ENCODE peak calls at places on chromosomes 1 and 21, in ten cellular contexts. One of them, this sample, is unnamed. For H3K27me3, the result is how much of the 10 kb centered on the place peaks cover.

GRCh38 chr1:55584521-55585401 is 369.6 kb upstream of the USP24 start:
- DNase-seq in cardiac muscle cell: peak
- DNase-seq in neural progenitor cell: peak
- DNase-seq in hepatocyte: peak
- DNase-seq in endodermal cell: no peak
- DNase-seq in BJ: no peak
- DNase-seq in endothelial cell of umbilical vein: peak
- DNase-seq in ovary: no peak
- DNase-seq in CD4-positive, alpha-beta memory T cell: no peak
- DNase-seq in adipocyte: peak
- DNase-seq in this sample: no peak

GRCh38 chr1:241317676-241318075 is 39.3 kb downstream of the RGS7 start:
- DNase-seq in cardiac muscle cell: no peak
- DNase-seq in neural progenitor cell: no peak
- DNase-seq in hepatocyte: no peak
- DNase-seq in endodermal cell: no peak
- DNase-seq in BJ: no peak
- DNase-seq in endothelial cell of umbilical vein: no peak
- DNase-seq in ovary: no peak
- DNase-seq in CD4-positive, alpha-beta memory T cell: no peak
- DNase-seq in adipocyte: no peak
- DNase-seq in this sample: no peak

GRCh38 chr1:109186704-109187071 is 27.0 kb upstream of the SARS1 start:
- DNase-seq in cardiac muscle cell: no peak
- DNase-seq in neural progenitor cell: no peak
- DNase-seq in hepatocyte: no peak
- DNase-seq in endodermal cell: no peak
- DNase-seq in BJ: no peak
- DNase-seq in endothelial cell of umbilical vein: no peak
- DNase-seq in ovary: peak
- DNase-seq in CD4-positive, alpha-beta memory T cell: no peak
- DNase-seq in adipocyte: no peak
- DNase-seq in this sample: no peak

GRCh38 chr1:15218287-15219279 is 28.4 kb upstream of the FHAD1 start:
- DNase-seq in cardiac muscle cell: peak
- DNase-seq in neural progenitor cell: no peak
- DNase-seq in hepatocyte: no peak
- DNase-seq in endodermal cell: no peak
- DNase-seq in BJ: no peak
- DNase-seq in endothelial cell of umbilical vein: peak
- DNase-seq in ovary: no peak
- DNase-seq in CD4-positive, alpha-beta memory T cell: no peak
- DNase-seq in adipocyte: no peak
- DNase-seq in this sample: no peak

GRCh38 chr21:36887983-36888382 is 78.5 kb downstream of the HLCS start:
- DNase-seq in cardiac muscle cell: no peak
- DNase-seq in neural progenitor cell: peak
- DNase-seq in hepatocyte: no peak
- DNase-seq in endodermal cell: no peak
- DNase-seq in BJ: no peak
- DNase-seq in endothelial cell of umbilical vein: no peak
- DNase-seq in ovary: no peak
- DNase-seq in CD4-positive, alpha-beta memory T cell: no peak
- DNase-seq in adipocyte: no peak
- DNase-seq in this sample: no peak

GRCh38 chr1:17281775-17282181 is 26.2 kb upstream of the PADI4 start:
- DNase-seq in cardiac muscle cell: no peak
- DNase-seq in neural progenitor cell: no peak
- DNase-seq in hepatocyte: no peak
- DNase-seq in endodermal cell: no peak
- DNase-seq in BJ: no peak
- DNase-seq in endothelial cell of umbilical vein: no peak
- DNase-seq in ovary: no peak
- DNase-seq in CD4-positive, alpha-beta memory T cell: no peak
- DNase-seq in adipocyte: no peak
- DNase-seq in this sample: peak

GRCh38 chr1:223771469-223771813 is 59.1 kb downstream of the CAPN2 start:
- DNase-seq in cardiac muscle cell: no peak
- DNase-seq in neural progenitor cell: no peak
- DNase-seq in hepatocyte: no peak
- DNase-seq in endodermal cell: no peak
- DNase-seq in BJ: no peak
- DNase-seq in endothelial cell of umbilical vein: no peak
- DNase-seq in ovary: no peak
- DNase-seq in CD4-positive, alpha-beta memory T cell: no peak
- DNase-seq in adipocyte: no peak
- DNase-seq in this sample: no peak

GRCh38 chr1:150973826-150974579 is 632 bp downstream of the CERS2 start:
- DNase-seq in cardiac muscle cell: no peak
- DNase-seq in neural progenitor cell: peak
- DNase-seq in hepatocyte: peak
- DNase-seq in endodermal cell: peak
- DNase-seq in BJ: no peak
- DNase-seq in endothelial cell of umbilical vein: peak
- DNase-seq in ovary: peak
- DNase-seq in CD4-positive, alpha-beta memory T cell: no peak
- DNase-seq in adipocyte: peak
- DNase-seq in this sample: no peak

GRCh38 chr1:168623838-168624237 is 47.4 kb downstream of the XCL1 start:
- DNase-seq in cardiac muscle cell: no peak
- DNase-seq in neural progenitor cell: no peak
- DNase-seq in hepatocyte: no peak
- DNase-seq in endodermal cell: no peak
- DNase-seq in BJ: no peak
- DNase-seq in endothelial cell of umbilical vein: no peak
- DNase-seq in ovary: no peak
- DNase-seq in CD4-positive, alpha-beta memory T cell: no peak
- DNase-seq in adipocyte: no peak
- DNase-seq in this sample: no peak

GRCh38 chr1:63886348-63886747 is 112.5 kb downstream of the ROR1 start:
- DNase-seq in cardiac muscle cell: no peak
- DNase-seq in neural progenitor cell: no peak
- DNase-seq in hepatocyte: no peak
- DNase-seq in endodermal cell: no peak
- DNase-seq in BJ: no peak
- DNase-seq in endothelial cell of umbilical vein: no peak
- DNase-seq in ovary: no peak
- DNase-seq in CD4-positive, alpha-beta memory T cell: no peak
- DNase-seq in adipocyte: no peak
- DNase-seq in this sample: no peak

GRCh38 chr1:217896490-217896889 is 265.3 kb downstream of the SPATA17 start:
- DNase-seq in cardiac muscle cell: no peak
- DNase-seq in neural progenitor cell: no peak
- DNase-seq in hepatocyte: no peak
- DNase-seq in endodermal cell: no peak
- DNase-seq in BJ: no peak
- DNase-seq in endothelial cell of umbilical vein: no peak
- DNase-seq in ovary: no peak
- DNase-seq in CD4-positive, alpha-beta memory T cell: no peak
- DNase-seq in adipocyte: peak
- DNase-seq in this sample: no peak

GRCh38 chr1:240190881-240191385 is 99.2 kb downstream of the FMN2 start:
- DNase-seq in cardiac muscle cell: peak
- DNase-seq in neural progenitor cell: peak
- DNase-seq in hepatocyte: peak
- DNase-seq in endodermal cell: no peak
- DNase-seq in BJ: peak
- DNase-seq in endothelial cell of umbilical vein: no peak
- DNase-seq in ovary: peak
- DNase-seq in CD4-positive, alpha-beta memory T cell: no peak
- DNase-seq in adipocyte: peak
- DNase-seq in this sample: no peak

GRCh38 chr1:208219659-208220282 is 24.4 kb downstream of the PLXNA2 start:
- DNase-seq in cardiac muscle cell: peak
- DNase-seq in neural progenitor cell: no peak
- DNase-seq in hepatocyte: no peak
- DNase-seq in endodermal cell: peak
- DNase-seq in BJ: peak
- DNase-seq in endothelial cell of umbilical vein: peak
- DNase-seq in ovary: peak
- DNase-seq in CD4-positive, alpha-beta memory T cell: no peak
- DNase-seq in adipocyte: peak
- DNase-seq in this sample: peak

GRCh38 chr1:222555992-222556615 is 8.2 kb upstream of the HHIPL2 start:
- DNase-seq in cardiac muscle cell: no peak
- DNase-seq in neural progenitor cell: no peak
- DNase-seq in hepatocyte: peak
- DNase-seq in endodermal cell: no peak
- DNase-seq in BJ: no peak
- DNase-seq in endothelial cell of umbilical vein: no peak
- DNase-seq in ovary: no peak
- DNase-seq in CD4-positive, alpha-beta memory T cell: no peak
- DNase-seq in adipocyte: no peak
- DNase-seq in this sample: no peak

GRCh38 chr1:81004011-81004410 is 796.7 kb upstream of the ADGRL2 start:
- DNase-seq in cardiac muscle cell: no peak
- DNase-seq in neural progenitor cell: no peak
- DNase-seq in hepatocyte: no peak
- DNase-seq in endodermal cell: no peak
- DNase-seq in BJ: no peak
- DNase-seq in endothelial cell of umbilical vein: no peak
- DNase-seq in ovary: no peak
- DNase-seq in CD4-positive, alpha-beta memory T cell: no peak
- DNase-seq in adipocyte: no peak
- DNase-seq in this sample: no peak

GRCh38 chr1:30692201-30692947 is 31.0 kb downstream of the MATN1 start:
- DNase-seq in cardiac muscle cell: no peak
- DNase-seq in neural progenitor cell: no peak
- DNase-seq in hepatocyte: no peak
- DNase-seq in endodermal cell: no peak
- DNase-seq in BJ: no peak
- DNase-seq in endothelial cell of umbilical vein: no peak
- DNase-seq in ovary: no peak
- DNase-seq in CD4-positive, alpha-beta memory T cell: no peak
- DNase-seq in adipocyte: no peak
- DNase-seq in this sample: no peak

GRCh38 chr1:41381691-41382530 is 20.7 kb downstream of the FOXO6 start:
- DNase-seq in cardiac muscle cell: peak
- DNase-seq in neural progenitor cell: peak
- DNase-seq in hepatocyte: peak
- DNase-seq in endodermal cell: peak
- DNase-seq in BJ: no peak
- DNase-seq in endothelial cell of umbilical vein: peak
- DNase-seq in ovary: peak
- DNase-seq in CD4-positive, alpha-beta memory T cell: peak
- DNase-seq in adipocyte: peak
- DNase-seq in this sample: no peak
- H3K27me3 ChIP-seq in cardiac muscle cell: half or more
- H3K27me3 ChIP-seq in neural progenitor cell: half or more
- H3K27me3 ChIP-seq in hepatocyte: under half
- H3K27me3 ChIP-seq in endodermal cell: half or more
- H3K27me3 ChIP-seq in BJ: under half
- H3K27me3 ChIP-seq in endothelial cell of umbilical vein: under half
- H3K27me3 ChIP-seq in ovary: under half
- H3K27me3 ChIP-seq in CD4-positive, alpha-beta memory T cell: under half
- H3K27me3 ChIP-seq in adipocyte: under half
- H3K27me3 ChIP-seq in this sample: half or more

DNA sequence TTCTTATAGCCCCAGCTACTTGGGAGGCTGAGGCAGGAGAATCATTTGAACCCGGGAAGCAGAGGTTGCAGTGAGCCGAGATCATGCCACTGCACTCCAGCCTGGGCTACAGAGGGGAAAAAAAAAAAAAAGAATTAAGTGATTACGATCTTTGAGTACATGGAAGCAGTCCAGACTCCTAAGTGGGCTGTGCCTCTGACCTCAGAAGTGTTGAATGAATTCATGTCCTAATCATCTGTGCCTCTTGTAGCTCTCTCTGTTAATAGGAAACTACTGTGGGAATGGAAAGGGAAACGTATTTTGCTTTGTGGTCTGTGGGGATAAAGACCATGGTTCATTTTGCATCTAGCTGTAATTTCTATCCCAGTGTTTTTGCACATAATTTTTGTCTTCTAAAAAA is 8.4 kb upstream of the IVNS1ABP start:
- DNase-seq in cardiac muscle cell: no peak
- DNase-seq in neural progenitor cell: no peak
- DNase-seq in hepatocyte: no peak
- DNase-seq in endodermal cell: no peak
- DNase-seq in BJ: no peak
- DNase-seq in endothelial cell of umbilical vein: no peak
- DNase-seq in ovary: no peak
- DNase-seq in CD4-positive, alpha-beta memory T cell: no peak
- DNase-seq in adipocyte: no peak
- DNase-seq in this sample: no peak
- H3K27me3 ChIP-seq in cardiac muscle cell: under half
- H3K27me3 ChIP-seq in neural progenitor cell: under half
- H3K27me3 ChIP-seq in hepatocyte: under half
- H3K27me3 ChIP-seq in endodermal cell: under half
- H3K27me3 ChIP-seq in BJ: under half
- H3K27me3 ChIP-seq in endothelial cell of umbilical vein: under half
- H3K27me3 ChIP-seq in ovary: under half
- H3K27me3 ChIP-seq in CD4-positive, alpha-beta memory T cell: under half
- H3K27me3 ChIP-seq in adipocyte: under half
- H3K27me3 ChIP-seq in this sample: under half

DNA sequence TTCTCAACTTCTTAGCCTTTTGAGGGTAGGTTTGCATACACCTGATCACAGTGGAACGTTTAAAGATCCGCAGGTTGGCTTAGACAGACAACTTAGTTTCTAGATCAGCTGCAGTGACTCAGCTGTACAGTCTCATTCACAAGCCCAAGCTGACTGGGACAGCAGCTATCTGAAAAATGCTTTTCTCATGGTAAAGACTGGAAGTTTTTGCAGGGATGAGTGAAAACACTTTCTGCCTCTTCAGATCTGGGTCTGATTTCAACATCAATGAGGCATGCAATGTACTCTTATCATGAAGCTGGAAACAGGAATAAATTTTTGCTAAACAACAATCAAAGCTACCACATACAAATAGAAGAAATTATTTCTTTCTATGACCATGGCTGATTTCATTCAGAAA is 61.1 kb upstream of the PTBP2 start:
- DNase-seq in cardiac muscle cell: peak
- DNase-seq in neural progenitor cell: no peak
- DNase-seq in hepatocyte: no peak
- DNase-seq in endodermal cell: no peak
- DNase-seq in BJ: no peak
- DNase-seq in endothelial cell of umbilical vein: no peak
- DNase-seq in ovary: no peak
- DNase-seq in CD4-positive, alpha-beta memory T cell: no peak
- DNase-seq in adipocyte: peak
- DNase-seq in this sample: peak
- H3K27me3 ChIP-seq in cardiac muscle cell: under half
- H3K27me3 ChIP-seq in neural progenitor cell: under half
- H3K27me3 ChIP-seq in hepatocyte: under half
- H3K27me3 ChIP-seq in endodermal cell: under half
- H3K27me3 ChIP-seq in BJ: under half
- H3K27me3 ChIP-seq in endothelial cell of umbilical vein: under half
- H3K27me3 ChIP-seq in ovary: under half
- H3K27me3 ChIP-seq in CD4-positive, alpha-beta memory T cell: under half
- H3K27me3 ChIP-seq in adipocyte: under half
- H3K27me3 ChIP-seq in this sample: under half

DNA sequence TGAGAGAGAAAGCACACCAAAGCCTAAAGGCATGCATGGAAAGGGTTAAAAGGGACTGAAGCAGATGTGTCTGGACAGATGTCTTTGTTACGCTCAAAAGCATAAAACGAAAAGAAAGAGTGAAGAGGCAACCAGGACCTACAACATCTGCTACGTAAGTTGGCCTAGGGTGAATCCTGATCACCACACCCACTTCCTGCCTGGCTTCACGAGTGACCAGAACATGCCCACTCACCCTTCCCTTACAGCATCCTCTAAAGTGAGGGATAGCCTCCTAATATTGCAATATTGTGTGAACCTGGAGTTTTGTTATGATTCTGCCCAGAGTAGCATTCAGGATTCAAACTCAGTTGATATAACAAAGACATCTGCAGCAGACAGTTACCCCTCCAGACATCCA is 10.6 kb upstream of the OLIG2 start:
- DNase-seq in cardiac muscle cell: no peak
- DNase-seq in neural progenitor cell: no peak
- DNase-seq in hepatocyte: no peak
- DNase-seq in endodermal cell: no peak
- DNase-seq in BJ: no peak
- DNase-seq in endothelial cell of umbilical vein: no peak
- DNase-seq in ovary: no peak
- DNase-seq in CD4-positive, alpha-beta memory T cell: no peak
- DNase-seq in adipocyte: no peak
- DNase-seq in this sample: no peak
- H3K27me3 ChIP-seq in cardiac muscle cell: half or more
- H3K27me3 ChIP-seq in neural progenitor cell: half or more
- H3K27me3 ChIP-seq in hepatocyte: half or more
- H3K27me3 ChIP-seq in endodermal cell: half or more
- H3K27me3 ChIP-seq in BJ: under half
- H3K27me3 ChIP-seq in endothelial cell of umbilical vein: under half
- H3K27me3 ChIP-seq in ovary: under half
- H3K27me3 ChIP-seq in CD4-positive, alpha-beta memory T cell: under half
- H3K27me3 ChIP-seq in adipocyte: half or more
- H3K27me3 ChIP-seq in this sample: half or more